ENCODE peak calls at places on chromosomes 11 and 22, in five cellular contexts. One of them, this sample, is unnamed. For H3K27me3, the result is how much of the 10 kb centered on the place peaks cover.

GRCh38 chr11:87304350-87304749 is 266.6 kb downstream of the TMEM135 start:
- DNase-seq in AG04450: no peak
- DNase-seq in IMR-90: no peak
- DNase-seq in fibroblast of lung: peak
- DNase-seq in neuronal stem cell: no peak
- DNase-seq in this sample: no peak

GRCh38 chr11:67451658-67451976 is 912 bp downstream of the GPR152 start:
- DNase-seq in IMR-90: no peak
- DNase-seq in AG04450: no peak
- DNase-seq in fibroblast of lung: no peak
- DNase-seq in neuronal stem cell: no peak
- DNase-seq in this sample: no peak

GRCh38 chr22:20641198-20641892 is 132.6 kb upstream of the SERPIND1 start:
- DNase-seq in neuronal stem cell: no peak
- DNase-seq in IMR-90: no peak
- DNase-seq in fibroblast of lung: no peak
- DNase-seq in AG04450: no peak
- DNase-seq in this sample: no peak

GRCh38 chr22:20432244-20432686 is 5.4 kb downstream of the SCARF2 start:
- DNase-seq in IMR-90: no peak
- DNase-seq in AG04450: no peak
- DNase-seq in fibroblast of lung: no peak
- DNase-seq in neuronal stem cell: no peak
- DNase-seq in this sample: no peak

GRCh38 chr11:16669799-16670415 is 68.5 kb upstream of the C11orf58 start:
- DNase-seq in AG04450: no peak
- DNase-seq in fibroblast of lung: peak
- DNase-seq in neuronal stem cell: no peak
- DNase-seq in IMR-90: peak
- DNase-seq in this sample: no peak

GRCh38 chr22:48883211-48883960 is 944.3 kb downstream of the BRD1 start:
- DNase-seq in fibroblast of lung: no peak
- DNase-seq in AG04450: no peak
- DNase-seq in IMR-90: no peak
- DNase-seq in neuronal stem cell: no peak
- DNase-seq in this sample: no peak

GRCh38 chr11:64558065-64558745 is 32.8 kb upstream of the SLC22A12 start:
- DNase-seq in AG04450: no peak
- DNase-seq in fibroblast of lung: no peak
- DNase-seq in neuronal stem cell: no peak
- DNase-seq in IMR-90: no peak
- DNase-seq in this sample: no peak

GRCh38 chr11:127493330-127493729 is 492.8 kb upstream of the KIRREL3 start:
- DNase-seq in AG04450: no peak
- DNase-seq in fibroblast of lung: peak
- DNase-seq in neuronal stem cell: no peak
- DNase-seq in IMR-90: peak
- DNase-seq in this sample: no peak

GRCh38 chr11:50412832-50413231 is 380.2 kb downstream of the OR4C45 start:
- DNase-seq in IMR-90: no peak
- DNase-seq in fibroblast of lung: no peak
- DNase-seq in neuronal stem cell: no peak
- DNase-seq in AG04450: no peak
- DNase-seq in this sample: no peak

GRCh38 chr11:8905528-8906165 is 5.3 kb upstream of the AKIP1 start:
- DNase-seq in neuronal stem cell: no peak
- DNase-seq in fibroblast of lung: peak
- DNase-seq in AG04450: no peak
- DNase-seq in IMR-90: peak
- DNase-seq in this sample: no peak

GRCh38 chr11:93849751-93850584 is 450 bp downstream of the VSTM5 start:
- DNase-seq in IMR-90: no peak
- DNase-seq in fibroblast of lung: peak
- DNase-seq in AG04450: no peak
- DNase-seq in neuronal stem cell: peak
- DNase-seq in this sample: no peak

GRCh38 chr11:65479184-65480145 is 19.4 kb upstream of the MALAT1 start:
- DNase-seq in IMR-90: peak
- DNase-seq in fibroblast of lung: peak
- DNase-seq in neuronal stem cell: no peak
- DNase-seq in AG04450: no peak
- DNase-seq in this sample: peak

GRCh38 chr11:44842219-44842618 is 108.5 kb downstream of the TP53I11 start:
- DNase-seq in neuronal stem cell: no peak
- DNase-seq in IMR-90: peak
- DNase-seq in AG04450: peak
- DNase-seq in fibroblast of lung: peak
- DNase-seq in this sample: no peak

GRCh38 chr22:28906312-28906711 is 22.9 kb downstream of the ZNRF3 start:
- DNase-seq in fibroblast of lung: no peak
- DNase-seq in neuronal stem cell: no peak
- DNase-seq in AG04450: no peak
- DNase-seq in IMR-90: no peak
- DNase-seq in this sample: no peak

GRCh38 chr11:83566948-83567347 is 280.8 kb upstream of the CCDC90B start:
- DNase-seq in AG04450: no peak
- DNase-seq in neuronal stem cell: no peak
- DNase-seq in fibroblast of lung: peak
- DNase-seq in IMR-90: peak
- DNase-seq in this sample: no peak

GRCh38 chr11:78801161-78801884 is 226.7 kb upstream of the NARS2 start:
- DNase-seq in AG04450: peak
- DNase-seq in IMR-90: peak
- DNase-seq in neuronal stem cell: no peak
- DNase-seq in fibroblast of lung: peak
- DNase-seq in this sample: peak

GRCh38 chr11:75495749-75496641 is 29.7 kb downstream of the GDPD5 start:
- DNase-seq in neuronal stem cell: no peak
- DNase-seq in AG04450: no peak
- DNase-seq in fibroblast of lung: no peak
- DNase-seq in IMR-90: no peak
- DNase-seq in this sample: no peak

GRCh38 chr11:1055990-1056771 is 18.5 kb upstream of the MUC2 start:
- DNase-seq in AG04450: no peak
- DNase-seq in fibroblast of lung: no peak
- DNase-seq in IMR-90: no peak
- DNase-seq in neuronal stem cell: no peak
- DNase-seq in this sample: no peak

GRCh38 chr11:119779195-119780071 is 50.4 kb upstream of the NECTIN1 start:
- DNase-seq in IMR-90: no peak
- DNase-seq in neuronal stem cell: no peak
- DNase-seq in AG04450: no peak
- DNase-seq in fibroblast of lung: no peak
- DNase-seq in this sample: peak

GRCh38 chr11:135075740-135076139 is 663.7 kb upstream of the B3GAT1 start:
- DNase-seq in IMR-90: peak
- DNase-seq in neuronal stem cell: no peak
- DNase-seq in fibroblast of lung: peak
- DNase-seq in AG04450: no peak
- DNase-seq in this sample: peak

GRCh38 chr22:29704528-29705285 is 15.1 kb upstream of the CABP7 start:
- DNase-seq in IMR-90: peak
- DNase-seq in neuronal stem cell: no peak
- DNase-seq in AG04450: peak
- DNase-seq in fibroblast of lung: peak
- DNase-seq in this sample: no peak

GRCh38 chr22:37925767-37926166 is 19.7 kb downstream of the MICALL1 start:
- DNase-seq in fibroblast of lung: no peak
- DNase-seq in IMR-90: no peak
- DNase-seq in AG04450: no peak
- DNase-seq in neuronal stem cell: no peak
- DNase-seq in this sample: no peak

GRCh38 chr11:75467881-75468280 is 34.9 kb upstream of the KLHL35 start:
- DNase-seq in IMR-90: no peak
- DNase-seq in fibroblast of lung: no peak
- DNase-seq in neuronal stem cell: no peak
- DNase-seq in AG04450: no peak
- DNase-seq in this sample: no peak

GRCh38 chr22:35541254-35541748 is 670 bp downstream of the RASD2 start:
- DNase-seq in fibroblast of lung: no peak
- DNase-seq in IMR-90: no peak
- DNase-seq in neuronal stem cell: no peak
- DNase-seq in AG04450: no peak
- DNase-seq in this sample: no peak

DNA sequence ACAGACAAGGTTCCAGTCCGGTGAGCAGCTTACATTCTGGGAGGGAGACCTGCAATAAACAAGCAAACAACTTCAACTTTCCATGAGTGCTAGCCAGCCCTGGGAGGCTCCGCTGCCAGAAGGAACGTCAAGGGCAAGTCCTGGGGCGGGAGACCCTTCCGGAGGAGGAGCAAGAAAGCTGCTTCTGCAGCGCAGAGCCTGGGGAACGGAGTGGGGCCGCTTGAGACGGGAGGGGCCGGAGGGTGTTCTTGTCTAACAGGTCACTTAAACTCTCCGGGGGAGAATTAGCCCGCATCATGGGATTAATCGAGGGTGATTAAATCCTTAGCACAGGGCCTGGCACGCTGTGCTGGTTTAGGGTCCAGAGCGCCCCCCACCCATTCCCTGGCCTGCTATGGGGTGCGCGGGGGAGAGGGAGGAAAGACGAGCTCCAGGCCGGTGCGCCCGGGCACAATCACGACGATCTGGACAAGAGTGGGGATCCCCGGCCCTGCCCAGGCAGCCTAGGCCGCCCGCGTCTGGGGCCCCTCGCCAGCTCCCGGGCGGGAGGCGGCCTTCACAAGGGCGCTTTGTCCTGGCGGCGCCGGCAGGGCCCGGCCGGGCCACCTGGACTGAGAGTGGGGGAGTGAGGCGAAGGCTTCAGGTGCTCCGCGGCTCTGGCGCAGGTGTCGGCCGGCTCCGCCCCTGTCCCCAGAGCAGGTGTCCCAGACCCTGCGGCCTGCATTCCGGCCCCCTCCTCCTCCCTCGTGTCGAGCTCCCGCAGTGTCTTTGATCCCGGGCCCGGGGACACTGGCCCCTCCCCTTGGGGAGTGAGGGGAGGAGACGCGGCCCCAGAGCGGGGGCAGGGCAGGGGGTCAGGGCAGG is 663 bp upstream of the LARGE2 start:
- DNase-seq in IMR-90: no peak
- DNase-seq in AG04450: no peak
- DNase-seq in fibroblast of lung: no peak
- DNase-seq in neuronal stem cell: peak
- DNase-seq in this sample: no peak
- H3K27me3 ChIP-seq in IMR-90: under half
- H3K27me3 ChIP-seq in AG04450: under half
- H3K27me3 ChIP-seq in fibroblast of lung: under half
- H3K27me3 ChIP-seq in neuronal stem cell: half or more
- H3K27me3 ChIP-seq in this sample: under half

GRCh38 chr11:105206633-105207032 is 67.1 kb upstream of the CARD18 start:
- DNase-seq in IMR-90: no peak
- DNase-seq in neuronal stem cell: no peak
- DNase-seq in fibroblast of lung: no peak
- DNase-seq in AG04450: no peak
- DNase-seq in this sample: no peak
- H3K27ac ChIP-seq in IMR-90: no peak
- H3K27ac ChIP-seq in neuronal stem cell: no peak
- H3K27ac ChIP-seq in fibroblast of lung: no peak
- H3K27ac ChIP-seq in AG04450: no peak
- H3K27ac ChIP-seq in this sample: no peak

GRCh38 chr22:26942301-26942927 is 285.0 kb downstream of the MIAT start:
- DNase-seq in neuronal stem cell: peak
- DNase-seq in AG04450: no peak
- DNase-seq in fibroblast of lung: no peak
- DNase-seq in IMR-90: no peak
- DNase-seq in this sample: no peak

GRCh38 chr22:26939466-26939865 is 282.1 kb downstream of the MIAT start:
- DNase-seq in AG04450: no peak
- DNase-seq in neuronal stem cell: no peak
- DNase-seq in fibroblast of lung: no peak
- DNase-seq in IMR-90: no peak
- DNase-seq in this sample: no peak

GRCh38 chr22:26937213-26937612 is 279.8 kb downstream of the MIAT start:
- DNase-seq in IMR-90: no peak
- DNase-seq in fibroblast of lung: no peak
- DNase-seq in AG04450: no peak
- DNase-seq in neuronal stem cell: no peak
- DNase-seq in this sample: no peak
- H3K27me3 ChIP-seq in IMR-90: under half
- H3K27me3 ChIP-seq in fibroblast of lung: under half
- H3K27me3 ChIP-seq in AG04450: under half
- H3K27me3 ChIP-seq in neuronal stem cell: under half
- H3K27me3 ChIP-seq in this sample: under half

GRCh38 chr11:77103319-77103718 is 679 bp downstream of the OMP start:
- DNase-seq in neuronal stem cell: no peak
- DNase-seq in fibroblast of lung: no peak
- DNase-seq in AG04450: no peak
- DNase-seq in IMR-90: no peak
- DNase-seq in this sample: peak

GRCh38 chr11:77101043-77101537 is 1.6 kb upstream of the OMP start:
- DNase-seq in neuronal stem cell: no peak
- DNase-seq in fibroblast of lung: no peak
- DNase-seq in IMR-90: peak
- DNase-seq in AG04450: no peak
- DNase-seq in this sample: no peak

GRCh38 chr11:77096591-77097019 is 6.0 kb upstream of the OMP start:
- DNase-seq in neuronal stem cell: no peak
- DNase-seq in IMR-90: no peak
- DNase-seq in AG04450: no peak
- DNase-seq in fibroblast of lung: no peak
- DNase-seq in this sample: peak

GRCh38 chr11:77102246-77103210 is at the start of gene OMP:
- DNase-seq in AG04450: no peak
- DNase-seq in IMR-90: no peak
- DNase-seq in fibroblast of lung: no peak
- DNase-seq in neuronal stem cell: no peak
- DNase-seq in this sample: no peak

DNA sequence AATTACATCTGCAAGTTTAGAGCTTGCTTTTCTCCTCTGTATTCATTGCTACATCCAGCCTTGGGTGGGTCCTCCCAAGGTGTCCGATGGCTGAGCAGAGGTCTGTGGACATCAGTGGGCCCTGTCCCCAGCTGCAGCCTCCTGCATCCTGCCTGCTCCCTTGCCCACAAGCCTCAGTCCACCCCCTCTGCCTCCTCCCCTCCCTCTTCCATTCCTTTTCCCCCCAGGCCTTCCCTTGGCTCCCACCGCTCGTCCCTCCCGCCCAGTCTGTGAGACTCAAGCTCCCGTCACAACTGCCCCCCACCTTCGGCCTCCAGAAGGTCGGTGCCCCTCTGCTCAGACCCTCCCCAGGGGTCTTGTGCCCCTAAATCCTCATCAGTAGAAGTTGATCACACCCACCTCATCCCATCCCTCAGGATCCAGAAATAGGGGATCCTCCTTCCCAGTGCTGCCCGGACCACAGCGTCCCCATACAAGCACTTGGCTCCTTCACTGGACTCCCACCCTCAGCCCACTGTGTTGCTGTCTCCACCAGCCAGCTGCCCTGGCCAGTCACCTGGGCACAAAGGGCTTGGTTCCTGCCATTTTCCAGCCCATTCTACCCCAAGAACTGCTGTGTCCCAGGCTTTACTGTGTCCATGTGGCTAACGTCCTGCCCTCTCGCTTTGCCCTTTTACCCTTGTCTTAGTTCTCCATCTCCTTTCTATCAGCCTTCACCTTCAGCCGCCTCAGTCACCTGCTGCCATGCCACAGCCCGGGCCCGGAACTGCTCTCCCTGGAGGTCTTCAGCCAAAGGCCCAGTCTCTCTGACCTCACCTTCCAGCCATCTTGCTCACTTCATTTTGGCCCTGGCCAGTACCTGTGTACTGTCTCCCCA is 2.2 kb upstream of the OMP start:
- DNase-seq in neuronal stem cell: no peak
- DNase-seq in AG04450: no peak
- DNase-seq in IMR-90: no peak
- DNase-seq in fibroblast of lung: no peak
- DNase-seq in this sample: peak
- H3K27ac ChIP-seq in neuronal stem cell: no peak
- H3K27ac ChIP-seq in AG04450: no peak
- H3K27ac ChIP-seq in IMR-90: no peak
- H3K27ac ChIP-seq in fibroblast of lung: no peak
- H3K27ac ChIP-seq in this sample: no peak

This sample was measured in heart left ventricle.